ENCODE peak calls at places on chromosome 11, in ten cellular contexts. M is GM23338, Q is IMR-90, I is transverse colon, H is Peyer's patch, E is prostate gland, R is right atrium auricular region, D is spleen, X is heart right ventricle, B is fibroblast of lung. P is an unnamed sample.

GRCh38 chr11:9459573-9460321 is 1.1 kb upstream of the ZNF143 start:
- DNase-seq in M (peak; percentile 41), Q (peak; percentile 64), I (peak; percentile 27), H (no peak), E (peak; percentile 12), R (no peak), D (peak; percentile 75), X (no peak), B (peak; percentile 70), P (no peak)

GRCh38 chr11:94149435-94149834 is 20.8 kb downstream of the PANX1 start:
- DNase-seq in M (no peak), Q (peak; percentile 93), I (no peak), H (no peak), E (no peak), R (no peak), D (no peak), X (no peak), B (peak; percentile 88), P (no peak)

GRCh38 chr11:130219148-130219547 is 59.6 kb downstream of the ST14 start:
- DNase-seq in M (no peak), Q (no peak), I (no peak), H (no peak), E (no peak), R (no peak), D (no peak), X (no peak), B (no peak), P (no peak)

GRCh38 chr11:61871158-61871597 is 20.2 kb downstream of the FADS3 start:
- DNase-seq in M (peak; percentile 92), Q (peak; percentile 67), I (peak; percentile 65), H (peak; percentile 81), E (peak; percentile 68), R (peak; percentile 83), D (peak; percentile 92), X (peak; percentile 87), B (peak; percentile 71), P (peak; percentile 82)

GRCh38 chr11:107898270-107898669 is 30.0 kb upstream of the RAB39A start:
- DNase-seq in M (peak; percentile 62), Q (peak; percentile 63), I (no peak), H (no peak), E (peak; percentile 5), R (no peak), D (no peak), X (no peak), B (peak; percentile 50), P (no peak)

GRCh38 chr11:108392364-108392763 is 75.0 kb downstream of the C11orf65 start:
- DNase-seq in M (no peak), Q (no peak), I (no peak), H (no peak), E (no peak), R (no peak), D (no peak), X (no peak), B (no peak), P (no peak)

GRCh38 chr11:60345489-60345888 is 18.4 kb downstream of the MS4A6E start:
- DNase-seq in M (peak; percentile 69), Q (no peak), I (peak; percentile 37), H (no peak), E (no peak), R (no peak), D (peak; percentile 71), X (peak; percentile 13), B (no peak), P (no peak)

GRCh38 chr11:15670520-15671070 is 555.9 kb downstream of the INSC start:
- DNase-seq in M (no peak), Q (peak; percentile 19), I (no peak), H (no peak), E (no peak), R (no peak), D (no peak), X (no peak), B (no peak), P (no peak)

GRCh38 chr11:116855413-116855812 is 18.0 kb upstream of the APOA1 start:
- DNase-seq in M (no peak), Q (no peak), I (no peak), H (no peak), E (no peak), R (no peak), D (no peak), X (no peak), B (no peak), P (no peak)

GRCh38 chr11:129373489-129373953 is 2.1 kb upstream of the BARX2 start:
- DNase-seq in M (peak; percentile 49), Q (no peak), I (no peak), H (no peak), E (no peak), R (no peak), D (no peak), X (no peak), B (peak; percentile 12), P (no peak)

GRCh38 chr11:639324-639977 is 2.4 kb downstream of the DRD4 start:
- DNase-seq in M (no peak), Q (no peak), I (no peak), H (peak; percentile 19), E (no peak), R (no peak), D (no peak), X (no peak), B (no peak), P (no peak)

GRCh38 chr11:102680945-102681344 is 24.6 kb downstream of the MMP27 start:
- DNase-seq in M (no peak), Q (no peak), I (no peak), H (no peak), E (no peak), R (peak; percentile 64), D (no peak), X (no peak), B (peak; percentile 12), P (no peak)

GRCh38 chr11:15824060-15824459 is 532.3 kb downstream of the SOX6 start:
- DNase-seq in M (no peak), Q (peak; percentile 77), I (no peak), H (no peak), E (no peak), R (no peak), D (no peak), X (no peak), B (peak; percentile 75), P (no peak)

GRCh38 chr11:109735139-109735538 is 313.1 kb downstream of the C11orf87 start:
- DNase-seq in M (no peak), Q (no peak), I (no peak), H (no peak), E (no peak), R (no peak), D (no peak), X (no peak), B (peak; percentile 17), P (no peak)

GRCh38 chr11:18706330-18707243 is 8.0 kb downstream of the TMEM86A start:
- DNase-seq in M (peak; percentile 88), Q (no peak), I (peak; percentile 71), H (peak; percentile 62), E (peak; percentile 40), R (peak; percentile 73), D (peak; percentile 90), X (peak; percentile 49), B (peak; percentile 19), P (no peak)
- H3K4me3 ChIP-seq in M (peak overlapping the region; percentile 87), Q (peak overlapping the region; percentile 52), I (peak overlapping the region; percentile 49), H (peak overlapping the region; percentile 56), E (peak overlapping the region; percentile 35), R (peak overlapping the region; percentile 59), D (peak overlapping the region; percentile 40), X (peak overlapping the region; percentile 59), B (no peak overlapping the region), P (peak overlapping the region; percentile 72)

GRCh38 chr11:73974611-73975478 is 7.8 kb downstream of the UCP2 start:
- DNase-seq in M (no peak), Q (no peak), I (no peak), H (no peak), E (no peak), R (no peak), D (peak; percentile 74), X (no peak), B (no peak), P (no peak)
- H3K4me1 ChIP-seq in M (peaks cover 5% of the 10 kb centered on the region), Q (no peaks in the 10 kb centered on the region), I (peaks cover 13% of the 10 kb centered on the region), H (no peaks in the 10 kb centered on the region), E (no peaks in the 10 kb centered on the region), R (no peaks in the 10 kb centered on the region), D (peaks cover 100% of the 10 kb centered on the region), X (no peaks in the 10 kb centered on the region), B (peaks cover 7% of the 10 kb centered on the region), P (no peaks in the 10 kb centered on the region)

GRCh38 chr11:113666584-113666983 is 39.5 kb downstream of the TMPRSS5 start:
- DNase-seq in M (no peak), Q (no peak), I (no peak), H (no peak), E (no peak), R (no peak), D (no peak), X (no peak), B (no peak), P (no peak)

GRCh38 chr11:113663567-113663966 is 42.5 kb downstream of the TMPRSS5 start:
- DNase-seq in M (no peak), Q (no peak), I (no peak), H (no peak), E (no peak), R (no peak), D (no peak), X (no peak), B (peak; percentile 63), P (no peak)

GRCh38 chr11:113667801-113668200 is 38.3 kb downstream of the TMPRSS5 start:
- DNase-seq in M (no peak), Q (no peak), I (no peak), H (no peak), E (no peak), R (no peak), D (no peak), X (no peak), B (no peak), P (no peak)

GRCh38 chr11:113664069-113664980 is 41.8 kb downstream of the TMPRSS5 start:
- DNase-seq in M (no peak), Q (peak; percentile 58), I (no peak), H (no peak), E (no peak), R (no peak), D (no peak), X (no peak), B (peak; percentile 95), P (no peak)

GRCh38 chr11:113664981-113665710 is 41.0 kb downstream of the TMPRSS5 start:
- DNase-seq in M (no peak), Q (no peak), I (no peak), H (no peak), E (peak; percentile 42), R (no peak), D (no peak), X (no peak), B (peak; percentile 43), P (no peak)
- H3K27ac ChIP-seq in M (no peak overlapping the region), Q (no peak overlapping the region), I (no peak overlapping the region), H (no peak overlapping the region), E (peak overlapping the region; percentile 20), R (no peak overlapping the region), D (no peak overlapping the region), X (no peak overlapping the region), B (no peak overlapping the region), P (no peak overlapping the region)

DNA sequence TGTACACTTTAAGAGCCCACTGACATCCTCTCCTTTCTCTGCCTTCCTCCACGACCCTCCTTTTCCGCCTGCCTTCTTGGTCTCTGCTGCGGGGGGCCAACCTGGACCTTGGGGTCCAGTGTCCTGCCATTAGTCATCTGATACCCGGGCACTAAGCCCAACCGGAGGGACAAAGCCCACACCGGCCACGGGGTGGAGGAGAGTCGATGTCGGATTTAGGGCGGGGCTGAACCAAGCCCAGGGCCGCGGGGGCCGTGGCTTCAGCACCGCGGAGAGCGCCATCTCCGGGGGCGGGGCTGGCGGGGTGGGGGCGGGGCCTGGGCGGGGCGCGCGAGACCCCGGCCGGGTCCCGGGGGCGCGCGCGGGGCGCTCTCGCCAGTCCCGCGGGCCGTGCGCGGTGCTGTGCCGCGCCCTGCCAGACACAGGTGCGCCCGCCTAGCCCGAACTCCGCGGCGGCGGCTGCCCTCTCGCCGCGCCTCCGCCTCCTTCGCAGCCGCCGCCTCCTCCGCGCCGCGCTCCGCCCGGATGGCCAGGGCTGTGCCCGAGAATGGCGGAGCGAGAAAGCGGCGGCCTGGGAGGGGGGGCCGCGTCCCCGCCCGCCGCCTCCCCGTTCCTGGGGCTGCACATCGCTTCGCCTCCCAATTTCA is at the start of gene MAPK8IP1:
- DNase-seq in M (peak; percentile 88), Q (no peak), I (peak; percentile 56), H (peak; percentile 76), E (peak; percentile 34), R (no peak), D (peak; percentile 88), X (peak; percentile 55), B (no peak), P (no peak)
- H3K4me3 ChIP-seq in M (peak within 1 kb of the TSS; percentile 89), Q (peak within 1 kb of the TSS; percentile 77), I (peak within 1 kb of the TSS; percentile 48), H (peak within 1 kb of the TSS; percentile 73), E (peak within 1 kb of the TSS; percentile 41), R (peak within 1 kb of the TSS; percentile 62), D (peak within 1 kb of the TSS; percentile 42), X (peak within 1 kb of the TSS; percentile 50), B (peak within 1 kb of the TSS; percentile 17), P (peak within 1 kb of the TSS; percentile 79)